ENCODE peak calls at places on chromosome 13, in five cellular contexts. C is B cell, R is neural progenitor cell, A is prostate gland, T is brain microvascular endothelial cell. P is an unnamed sample.

GRCh38 chr13:66774046-66774445 is 456.1 kb downstream of the PCDH9 start:
- DNase-seq in C (no peak), R (no peak), A (no peak), T (no peak), P (no peak)

GRCh38 chr13:30002577-30002976 is 152.2 kb upstream of the UBL3 start:
- DNase-seq in C (no peak), R (no peak), A (no peak), T (peak), P (no peak)

GRCh38 chr13:21015284-21015683 is 46.1 kb downstream of the LATS2 start:
- DNase-seq in C (no peak), R (no peak), A (no peak), T (no peak), P (no peak)

GRCh38 chr13:51823351-51823750 is 19.4 kb upstream of the DHRS12 start:
- DNase-seq in C (no peak), R (no peak), A (no peak), T (no peak), P (no peak)

GRCh38 chr13:108428691-108429090 is 159.2 kb downstream of the TNFSF13B start:
- DNase-seq in C (no peak), R (no peak), A (no peak), T (no peak), P (no peak)

GRCh38 chr13:20923272-20923671 is 20.7 kb upstream of the XPO4 start:
- DNase-seq in C (no peak), R (no peak), A (no peak), T (no peak), P (no peak)

GRCh38 chr13:113936566-113936965 is 37.3 kb downstream of the C13orf46 start:
- DNase-seq in C (no peak), R (no peak), A (no peak), T (no peak), P (no peak)

GRCh38 chr13:111040821-111041220 is 74.3 kb upstream of the ARHGEF7 start:
- DNase-seq in C (no peak), R (no peak), A (no peak), T (no peak), P (no peak)

GRCh38 chr13:29909975-29910674 is 59.7 kb upstream of the UBL3 start:
- DNase-seq in C (no peak), R (no peak), A (no peak), T (peak), P (no peak)

GRCh38 chr13:84917252-84917878 is 881.9 kb downstream of the SLITRK6 start:
- DNase-seq in C (no peak), R (no peak), A (no peak), T (no peak), P (no peak)

GRCh38 chr13:31440132-31440531 is 240.4 kb downstream of the B3GLCT start:
- DNase-seq in C (no peak), R (no peak), A (no peak), T (no peak), P (no peak)

GRCh38 chr13:31970237-31970930 is 61.2 kb upstream of the FRY start:
- DNase-seq in C (no peak), R (no peak), A (no peak), T (peak), P (no peak)

GRCh38 chr13:27022571-27023311 is 148.9 kb downstream of the USP12 start:
- DNase-seq in C (no peak), R (no peak), A (peak), T (no peak), P (no peak)

GRCh38 chr13:30796833-30797601 is 61.7 kb downstream of the ALOX5AP start:
- DNase-seq in C (no peak), R (no peak), A (peak), T (peak), P (peak)

GRCh38 chr13:90485441-90485840 is 862.0 kb upstream of the MIR17HG start:
- DNase-seq in C (no peak), R (no peak), A (no peak), T (peak), P (no peak)

GRCh38 chr13:107807306-107808073 is 407.8 kb downstream of the LIG4 start:
- DNase-seq in C (no peak), R (no peak), A (no peak), T (no peak), P (no peak)

GRCh38 chr13:39596685-39597084 is 6.3 kb downstream of the LHFPL6 start:
- DNase-seq in C (no peak), R (no peak), A (no peak), T (no peak), P (no peak)

GRCh38 chr13:75798353-75799245 is 162.5 kb downstream of the LMO7 start:
- DNase-seq in C (no peak), R (no peak), A (no peak), T (no peak), P (peak)

GRCh38 chr13:99256709-99257108 is 1.5 kb downstream of the GPR18 start:
- DNase-seq in C (peak), R (no peak), A (no peak), T (no peak), P (no peak)

GRCh38 chr13:99255241-99255640 is 2.9 kb downstream of the GPR18 start:
- DNase-seq in C (no peak), R (no peak), A (no peak), T (no peak), P (peak)

GRCh38 chr13:99251908-99252307 is 6.3 kb downstream of the GPR18 start:
- DNase-seq in C (no peak), R (no peak), A (no peak), T (no peak), P (no peak)

GRCh38 chr13:99256283-99256682 is 1.9 kb downstream of the GPR18 start:
- DNase-seq in C (peak), R (no peak), A (no peak), T (no peak), P (no peak)

GRCh38 chr13:99250977-99251825 is 7.0 kb downstream of the GPR18 start:
- DNase-seq in C (no peak), R (no peak), A (no peak), T (no peak), P (no peak)
- TF ChIP-seq CTCF in C (no peak), R (no peak), A (no peak), T (no peak), P (no peak)

DNA sequence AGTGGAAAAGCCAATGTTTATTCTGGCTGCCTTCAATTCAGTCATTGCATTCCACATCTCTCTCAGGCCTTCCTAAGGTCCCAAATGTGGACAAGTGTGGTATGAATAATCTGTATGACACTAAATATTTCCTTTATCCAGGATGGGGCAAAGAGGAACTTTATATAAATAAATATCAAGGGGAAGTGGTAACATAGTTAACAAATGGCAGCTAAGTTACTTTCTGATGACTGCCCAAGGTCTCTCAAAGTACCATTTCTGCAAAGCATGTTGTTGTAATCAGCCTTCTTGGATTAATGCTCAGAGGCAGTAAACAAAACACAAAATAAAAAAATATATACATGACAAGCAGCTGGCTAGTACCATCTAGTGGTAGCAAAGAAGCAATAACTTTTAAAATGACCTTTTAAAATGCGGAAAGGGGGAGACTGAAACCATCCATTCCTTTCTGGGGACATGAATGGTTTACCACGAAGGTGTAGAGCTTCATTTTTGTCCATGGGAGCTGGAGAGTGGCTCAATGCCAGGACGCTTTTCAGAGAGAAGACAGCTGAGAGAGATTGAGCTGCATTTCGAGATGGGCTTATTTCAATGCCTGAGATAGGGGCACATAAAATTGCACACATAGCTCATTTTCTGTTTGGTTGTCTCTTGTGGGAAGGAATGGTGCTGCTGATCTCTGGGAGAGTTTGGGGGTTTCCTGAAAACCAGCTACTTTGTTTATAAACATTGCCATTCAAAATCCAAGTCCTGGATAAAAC is 259.2 kb downstream of the RFC3 start:
- DNase-seq in C (no peak), R (peak), A (no peak), T (peak), P (no peak)
- TF ChIP-seq CTCF in C (no peak), R (peak), A (peak), T (peak), P (no peak)

GRCh38 chr13:44764334-44764733 is 188.2 kb upstream of the TSC22D1 start:
- DNase-seq in C (no peak), R (peak), A (peak), T (no peak), P (no peak)

GRCh38 chr13:44765076-44765475 is 188.9 kb upstream of the TSC22D1 start:
- DNase-seq in C (no peak), R (peak), A (no peak), T (no peak), P (no peak)

GRCh38 chr13:44762946-44763345 is 186.8 kb upstream of the TSC22D1 start:
- DNase-seq in C (no peak), R (no peak), A (no peak), T (no peak), P (no peak)

GRCh38 chr13:44760434-44760833 is 184.3 kb upstream of the TSC22D1 start:
- DNase-seq in C (no peak), R (no peak), A (no peak), T (no peak), P (no peak)

DNA sequence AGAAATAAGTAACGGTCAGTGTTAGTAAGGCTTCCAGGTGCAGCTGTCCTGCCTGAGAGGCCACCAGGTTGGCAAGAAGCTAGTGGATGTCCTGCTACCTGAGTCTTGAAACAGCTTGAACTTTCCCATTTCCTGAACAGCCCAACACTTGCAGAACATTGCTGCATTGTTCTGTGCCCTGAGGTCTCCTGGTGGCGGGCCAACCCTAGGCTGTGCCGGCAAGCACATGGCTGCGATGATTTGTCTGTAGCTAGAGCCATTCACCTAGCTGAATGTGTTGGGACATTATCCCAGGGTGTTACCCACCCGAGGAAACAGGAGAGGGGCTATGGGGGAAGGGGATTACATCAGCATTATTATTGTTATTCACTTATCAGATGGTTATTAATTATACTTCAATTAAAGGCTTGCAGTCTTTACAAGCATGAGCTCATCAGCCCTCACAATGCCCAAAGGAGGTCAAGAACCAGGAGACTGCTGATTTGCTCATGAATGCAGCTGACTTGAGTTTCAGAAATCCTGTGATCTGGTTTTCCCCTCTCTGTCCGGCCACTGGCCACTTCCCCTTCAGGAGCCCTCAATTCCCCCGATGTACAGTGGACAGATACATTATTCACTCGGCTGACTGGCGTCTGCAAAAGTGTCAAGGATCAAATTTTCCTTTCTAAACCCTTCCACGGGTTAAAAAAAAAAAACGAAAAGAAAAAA is 187.6 kb upstream of the TSC22D1 start:
- DNase-seq in C (no peak), R (no peak), A (peak), T (no peak), P (no peak)
- TF ChIP-seq CTCF in C (no peak), R (no peak), A (peak), T (no peak), P (no peak)

DNA sequence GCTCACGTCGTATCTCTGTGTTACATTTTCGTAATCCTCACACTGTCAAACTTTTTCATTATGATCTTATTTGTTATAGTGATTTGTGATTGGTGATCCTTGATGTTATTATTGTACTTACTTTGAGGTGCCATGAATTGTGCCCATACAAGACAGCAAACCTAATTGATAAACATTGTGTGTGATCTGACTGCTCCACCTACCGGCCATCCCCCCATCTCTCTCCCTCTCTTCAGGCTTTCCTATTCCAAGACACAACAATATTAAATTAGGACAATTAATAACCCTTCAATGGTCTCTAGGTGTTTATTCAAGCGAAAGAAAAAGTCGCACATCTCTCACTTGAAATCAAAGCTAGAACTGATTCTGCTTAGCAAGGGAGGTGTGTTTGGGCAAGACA is 349.3 kb downstream of the RBM26 start:
- DNase-seq in C (no peak), R (no peak), A (no peak), T (no peak), P (no peak)
- TF ChIP-seq CTCF in C (no peak), R (peak), A (no peak), T (no peak), P (no peak)